ENCODE peak calls at places on chromosomes 4 and X, in seven cellular contexts. X, N, T, J, O, Q and L are unnamed samples. For H3K9me3, the result is how much of the 10 kb centered on the place peaks cover.

GRCh38 chrX:153640736-153641574 is 6.0 kb upstream of the DUSP9 start:
- DNase-seq in X (no peak), N (no peak), T (no peak), J (peak), O (no peak), Q (no peak), L (peak)

GRCh38 chr4:8306511-8307021 is 37.0 kb downstream of the HTRA3 start:
- DNase-seq in X (no peak), N (no peak), T (peak), J (no peak), O (no peak), Q (no peak), L (peak)

GRCh38 chrX:23304881-23305280 is 29.8 kb upstream of the PTCHD1 start:
- DNase-seq in X (no peak), N (no peak), T (no peak), J (no peak), O (no peak), Q (no peak), L (no peak)

GRCh38 chrX:73447311-73447794 is 500 bp downstream of the CDX4 start:
- DNase-seq in X (no peak), N (no peak), T (no peak), J (peak), O (no peak), Q (no peak), L (no peak)

GRCh38 chr4:7857238-7857701 is 82.4 kb downstream of the AFAP1 start:
- DNase-seq in X (no peak), N (peak), T (no peak), J (no peak), O (no peak), Q (no peak), L (no peak)

GRCh38 chr4:99649778-99650177 is 7.8 kb downstream of the C4orf54 start:
- DNase-seq in X (no peak), N (no peak), T (no peak), J (no peak), O (no peak), Q (no peak), L (no peak)

GRCh38 chr4:157810137-157810774 is 362.6 kb downstream of the GASK1B start:
- DNase-seq in X (no peak), N (no peak), T (no peak), J (no peak), O (no peak), Q (no peak), L (no peak)

GRCh38 chr4:100907465-100908454 is 389.9 kb upstream of the EMCN start:
- DNase-seq in X (no peak), N (peak), T (no peak), J (no peak), O (peak), Q (no peak), L (no peak)

GRCh38 chr4:148222991-148223660 is 219.1 kb downstream of the NR3C2 start:
- DNase-seq in X (peak), N (no peak), T (no peak), J (no peak), O (no peak), Q (no peak), L (no peak)

GRCh38 chr4:149296084-149296483 is 519.6 kb downstream of the IQCM start:
- DNase-seq in X (no peak), N (no peak), T (no peak), J (no peak), O (no peak), Q (no peak), L (no peak)

GRCh38 chr4:88219099-88219498 is 60.7 kb upstream of the ABCG2 start:
- DNase-seq in X (no peak), N (peak), T (no peak), J (peak), O (peak), Q (no peak), L (no peak)

GRCh38 chrX:7132335-7133035 is 15.0 kb upstream of the STS start:
- DNase-seq in X (peak), N (peak), T (peak), J (peak), O (peak), Q (peak), L (peak)

GRCh38 chr4:22667332-22667731 is 25.4 kb upstream of the GBA3 start:
- DNase-seq in X (no peak), N (peak), T (no peak), J (no peak), O (no peak), Q (no peak), L (no peak)

GRCh38 chrX:54786972-54787371 is 11.1 kb downstream of the ITIH6 start:
- DNase-seq in X (peak), N (no peak), T (no peak), J (no peak), O (peak), Q (peak), L (peak)

GRCh38 chr4:47577779-47578553 is 92.9 kb downstream of the ATP10D start:
- DNase-seq in X (peak), N (peak), T (no peak), J (no peak), O (no peak), Q (no peak), L (no peak)

GRCh38 chr4:6591305-6591704 is 16.3 kb downstream of the MAN2B2 start:
- DNase-seq in X (no peak), N (no peak), T (no peak), J (no peak), O (no peak), Q (no peak), L (no peak)

GRCh38 chrX:18873189-18873791 is 110.6 kb downstream of the PHKA2 start:
- DNase-seq in X (no peak), N (peak), T (no peak), J (no peak), O (no peak), Q (no peak), L (no peak)

GRCh38 chr4:67106846-67107467 is 438.3 kb downstream of the CENPC start:
- DNase-seq in X (peak), N (no peak), T (no peak), J (peak), O (peak), Q (no peak), L (peak)

GRCh38 chrX:56947695-56948094 is 47.6 kb downstream of the SPIN3 start:
- DNase-seq in X (no peak), N (no peak), T (no peak), J (no peak), O (no peak), Q (no peak), L (no peak)

DNA sequence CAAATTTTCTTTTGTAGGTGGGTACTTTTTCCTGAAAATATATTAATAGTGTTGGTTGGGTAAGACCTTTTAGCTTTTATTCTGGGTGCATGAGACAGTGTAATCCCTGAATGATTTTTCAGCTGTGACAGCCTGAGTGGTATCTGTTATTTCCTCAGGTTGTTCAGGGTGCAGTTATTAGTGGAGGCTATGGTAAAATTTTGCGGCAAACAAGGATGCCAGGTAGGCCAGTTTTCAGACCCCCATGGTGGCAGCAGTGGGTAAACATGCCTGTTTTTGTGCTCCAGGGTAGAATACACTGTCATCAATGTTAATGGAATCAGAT is 47.9 kb upstream of the GRID2 start:
- DNase-seq in X (no peak), N (no peak), T (no peak), J (no peak), O (no peak), Q (no peak), L (no peak)
- H3K9me3 ChIP-seq in X (under half), N (under half), T (under half), J (under half), O (under half), Q (under half), L (under half)

GRCh38 chr4:173666-174314 is 49.5 kb downstream of the ZNF718 start:
- DNase-seq in X (no peak), N (no peak), T (no peak), J (no peak), O (no peak), Q (no peak), L (no peak)

GRCh38 chr4:175986-176385 is 51.7 kb downstream of the ZNF718 start:
- DNase-seq in X (no peak), N (no peak), T (no peak), J (no peak), O (no peak), Q (no peak), L (no peak)

DNA sequence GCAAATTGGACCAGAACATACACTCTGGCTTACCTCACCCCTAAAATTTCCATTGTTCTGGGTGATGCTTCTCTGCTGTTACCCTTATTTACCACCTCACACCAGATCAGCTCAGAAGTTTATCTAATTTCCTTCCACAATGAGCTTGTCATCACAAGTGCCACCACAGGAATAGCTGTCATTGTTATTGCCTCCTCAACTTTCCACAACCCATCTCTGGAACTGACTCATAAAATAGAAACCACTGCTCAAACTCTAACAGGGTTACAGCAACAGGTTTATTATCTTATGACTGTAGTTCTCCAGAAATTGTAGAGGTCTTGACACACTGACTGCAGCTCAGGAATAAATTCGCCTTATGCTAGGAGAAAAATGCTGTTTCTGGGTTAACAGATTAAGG is 52.7 kb downstream of the ZNF718 start:
- DNase-seq in X (no peak), N (no peak), T (no peak), J (no peak), O (no peak), Q (no peak), L (no peak)
- H3K9me3 ChIP-seq in X (under half), N (under half), T (half or more), J (half or more), O (under half), Q (under half), L (under half)

GRCh38 chr4:13535708-13536361 is 8.5 kb downstream of the NKX3-2 start:
- DNase-seq in X (no peak), N (no peak), T (no peak), J (peak), O (no peak), Q (no peak), L (peak)
- H3K9me3 ChIP-seq in X (under half), N (under half), T (under half), J (under half), O (under half), Q (under half), L (under half)

DNA sequence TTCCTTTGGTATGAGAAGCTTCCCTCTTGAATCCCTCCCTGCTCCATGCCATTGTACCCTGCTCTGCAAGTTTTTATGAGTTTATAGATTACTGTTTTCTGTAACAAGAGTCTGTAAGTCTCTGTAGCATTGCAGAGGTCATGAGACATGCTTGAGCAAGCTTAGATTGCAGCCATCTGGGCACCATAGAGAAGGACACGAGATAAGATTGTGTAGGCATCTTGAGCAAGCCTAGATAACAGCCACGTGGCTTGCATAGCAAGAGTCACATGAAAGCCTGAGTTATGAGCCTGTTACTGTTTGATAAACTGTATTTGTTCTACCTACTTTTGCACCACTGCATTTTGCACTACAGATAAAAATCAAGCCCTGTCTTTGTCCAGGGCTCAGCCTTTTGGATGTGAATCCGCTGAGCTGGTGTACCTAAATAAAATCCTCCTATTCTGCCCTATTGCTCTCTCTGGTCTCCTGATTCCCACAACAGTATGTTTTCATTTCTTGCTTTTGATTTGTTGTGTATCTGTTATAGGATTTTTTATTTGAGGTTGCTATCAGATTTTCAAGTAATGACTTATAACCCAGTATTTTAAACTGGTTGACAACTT is 127.4 kb upstream of the ANKRD50 start:
- DNase-seq in X (no peak), N (peak), T (no peak), J (peak), O (peak), Q (no peak), L (no peak)
- H3K9me3 ChIP-seq in X (under half), N (under half), T (under half), J (under half), O (under half), Q (under half), L (under half)

DNA sequence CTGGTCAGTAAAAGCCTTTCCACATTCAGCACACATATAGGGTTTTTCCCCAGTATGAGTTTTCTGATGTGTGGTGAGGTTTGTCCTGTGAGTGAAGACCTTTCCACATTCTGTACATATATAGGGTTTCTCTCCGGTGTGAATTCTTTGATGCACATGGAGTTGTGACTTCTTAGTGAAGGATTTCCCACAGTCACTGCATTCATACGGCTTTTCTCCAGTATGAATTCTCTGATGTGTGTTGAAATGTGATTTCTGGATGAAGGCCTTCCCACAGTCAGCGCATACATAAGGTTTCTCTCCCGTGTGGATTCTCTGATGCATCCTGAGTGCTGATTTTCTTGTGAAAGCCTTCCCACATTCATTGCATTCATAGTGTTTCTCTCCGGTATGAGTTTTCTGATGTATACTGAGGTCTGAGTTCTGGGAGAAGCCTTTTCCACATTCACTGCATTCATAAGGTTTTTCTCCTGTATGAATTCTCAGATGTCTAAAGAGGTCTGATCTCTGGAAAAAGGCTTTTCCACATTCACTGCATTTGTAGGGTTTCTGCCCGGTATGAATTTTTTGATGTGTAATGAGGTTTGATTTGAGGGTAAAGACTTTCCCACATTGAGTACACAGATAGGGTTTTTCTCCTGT is 34.7 kb downstream of the ZNF41 start:
- DNase-seq in X (no peak), N (no peak), T (no peak), J (no peak), O (no peak), Q (no peak), L (no peak)
- H3K9me3 ChIP-seq in X (under half), N (under half), T (half or more), J (under half), O (half or more), Q (under half), L (under half)

DNA sequence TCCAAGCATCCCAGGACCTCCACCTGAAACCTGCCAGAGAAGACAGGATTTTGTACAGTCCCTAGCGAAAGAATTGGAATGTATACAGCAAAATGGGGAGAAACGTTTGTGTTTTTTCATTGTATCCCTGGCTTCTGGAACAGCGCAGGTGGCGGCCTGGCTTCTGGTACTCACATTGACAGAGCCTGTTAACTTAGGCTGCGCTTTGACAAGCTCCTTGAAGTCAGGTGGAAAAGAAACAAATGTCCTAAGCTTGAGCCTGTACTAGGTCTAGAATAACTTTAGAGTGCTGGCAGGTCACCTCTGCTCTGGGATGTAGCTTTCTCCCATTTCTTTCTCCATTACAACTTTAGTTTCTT is 343.7 kb upstream of the KLF3 start:
- DNase-seq in X (peak), N (no peak), T (no peak), J (no peak), O (no peak), Q (no peak), L (no peak)
- H3K9me3 ChIP-seq in X (under half), N (under half), T (under half), J (under half), O (under half), Q (under half), L (under half)

GRCh38 chr4:115505326-115505725 is 391.9 kb upstream of the NDST4 start:
- DNase-seq in X (no peak), N (no peak), T (no peak), J (no peak), O (no peak), Q (no peak), L (no peak)
- H3K9me3 ChIP-seq in X (under half), N (under half), T (under half), J (under half), O (under half), Q (under half), L (under half)

DNA sequence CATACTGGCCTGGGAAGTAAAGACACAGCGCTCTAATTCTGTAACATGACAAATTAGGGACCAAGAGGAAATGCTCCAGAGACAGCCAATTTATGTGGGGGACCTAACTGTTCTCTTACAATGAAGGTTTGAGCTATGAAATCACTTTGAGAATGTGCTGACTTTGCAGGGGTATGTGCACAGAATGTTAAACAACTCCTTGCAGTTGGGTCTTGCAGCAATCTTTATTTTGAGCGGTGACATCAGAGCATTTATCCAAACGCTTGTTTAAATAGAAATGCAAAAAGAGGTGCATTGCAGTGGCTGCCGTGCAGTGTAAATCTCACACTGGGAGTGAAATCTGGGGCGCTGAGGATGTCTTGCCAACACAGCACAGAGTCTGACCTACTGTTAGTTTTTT is 109.3 kb downstream of the MAGEC2 start:
- DNase-seq in X (no peak), N (peak), T (no peak), J (no peak), O (no peak), Q (no peak), L (no peak)
- H3K9me3 ChIP-seq in X (under half), N (under half), T (under half), J (under half), O (under half), Q (under half), L (under half)